ENCODE peak calls at places on chromosomes 11 and 22, in six cellular contexts. I is AG04450, Q is LNCaP clone FGC, P is AG04449, U is right cardiac atrium, L is body of pancreas. K is an unnamed sample.

GRCh38 chr11:119651802-119652584 is 77.0 kb downstream of the NECTIN1 start:
- DNase-seq in I (no peak), Q (no peak), P (no peak), U (no peak), L (peak; percentile 73), K (no peak)

GRCh38 chr11:121524233-121524631 is 71.5 kb upstream of the SORL1-AS1 start:
- DNase-seq in I (no peak), Q (no peak), P (no peak), U (no peak), L (no peak), K (no peak)

GRCh38 chr22:38744981-38745380 is 10.8 kb downstream of the SUN2 start:
- DNase-seq in I (no peak), Q (no peak), P (no peak), U (peak; percentile 6), L (no peak), K (no peak)

GRCh38 chr11:3022300-3022967 is 30.3 kb upstream of the NAP1L4 start:
- DNase-seq in I (peak; percentile 20), Q (no peak), P (peak; percentile 40), U (no peak), L (peak; percentile 35), K (no peak)

GRCh38 chr11:33830903-33831648 is 56.8 kb upstream of the FBXO3 start:
- DNase-seq in I (no peak), Q (no peak), P (no peak), U (no peak), L (no peak), K (peak; percentile 42)

GRCh38 chr11:107439586-107440201 is 17.9 kb downstream of the CWF19L2 start:
- DNase-seq in I (no peak), Q (no peak), P (no peak), U (no peak), L (no peak), K (no peak)

GRCh38 chr11:77435972-77436371 is 37.9 kb downstream of the PAK1 start:
- DNase-seq in I (no peak), Q (no peak), P (no peak), U (no peak), L (no peak), K (no peak)

GRCh38 chr11:86313793-86314192 is 11.8 kb downstream of the HIKESHI start:
- DNase-seq in I (no peak), Q (no peak), P (no peak), U (no peak), L (no peak), K (no peak)

GRCh38 chr11:106344392-106344791 is 266.9 kb downstream of the AASDHPPT start:
- DNase-seq in I (peak; percentile 53), Q (no peak), P (peak; percentile 51), U (no peak), L (no peak), K (no peak)

GRCh38 chr11:32830413-32830738 is 649 bp downstream of the PRRG4 start:
- DNase-seq in I (no peak), Q (peak; percentile 87), P (no peak), U (no peak), L (peak; percentile 80), K (no peak)

GRCh38 chr11:130551388-130551787 is 102.9 kb downstream of the ADAMTS15 start:
- DNase-seq in I (no peak), Q (no peak), P (no peak), U (no peak), L (no peak), K (no peak)

GRCh38 chr22:25193548-25193947 is 6.1 kb upstream of the CRYBB3 start:
- DNase-seq in I (no peak), Q (no peak), P (no peak), U (no peak), L (no peak), K (no peak)

GRCh38 chr11:35525501-35526175 is at the start of gene PAMR1:
- DNase-seq in I (peak; percentile 65), Q (no peak), P (no peak), U (peak; percentile 70), L (peak; percentile 43), K (no peak)

GRCh38 chr11:64251986-64252837 is 882 bp downstream of the PLCB3 start:
- DNase-seq in I (no peak), Q (no peak), P (no peak), U (peak; percentile 76), L (peak; percentile 51), K (no peak)

GRCh38 chr11:62544521-62545436 is 1.8 kb downstream of the AHNAK start:
- DNase-seq in I (no peak), Q (no peak), P (no peak), U (peak; percentile 61), L (no peak), K (no peak)

GRCh38 chr11:67264886-67265632 is 1.2 kb upstream of the GRK2 start:
- DNase-seq in I (no peak), Q (no peak), P (no peak), U (peak; percentile 11), L (no peak), K (no peak)

GRCh38 chr11:67266424-67267187 is at the start of gene GRK2:
- DNase-seq in I (no peak), Q (no peak), P (no peak), U (peak; percentile 47), L (peak; percentile 62), K (no peak)

GRCh38 chr11:67264260-67264659 is 2.0 kb upstream of the GRK2 start:
- DNase-seq in I (no peak), Q (no peak), P (no peak), U (no peak), L (no peak), K (no peak)

GRCh38 chr11:67267188-67268035 is 1.1 kb downstream of the GRK2 start:
- DNase-seq in I (no peak), Q (no peak), P (no peak), U (peak; percentile 38), L (peak; percentile 64), K (no peak)

GRCh38 chr11:67265633-67266423 is 445 bp upstream of the GRK2 start:
- DNase-seq in I (no peak), Q (no peak), P (no peak), U (peak; percentile 82), L (peak; percentile 72), K (no peak)
- H3K4me3 ChIP-seq in I (peak overlapping the region; percentile 54), Q (peak overlapping the region; percentile 45), P (peak overlapping the region; percentile 53), U (peak overlapping the region; percentile 93), L (no peak overlapping the region), K (peak overlapping the region; percentile 65)

DNA sequence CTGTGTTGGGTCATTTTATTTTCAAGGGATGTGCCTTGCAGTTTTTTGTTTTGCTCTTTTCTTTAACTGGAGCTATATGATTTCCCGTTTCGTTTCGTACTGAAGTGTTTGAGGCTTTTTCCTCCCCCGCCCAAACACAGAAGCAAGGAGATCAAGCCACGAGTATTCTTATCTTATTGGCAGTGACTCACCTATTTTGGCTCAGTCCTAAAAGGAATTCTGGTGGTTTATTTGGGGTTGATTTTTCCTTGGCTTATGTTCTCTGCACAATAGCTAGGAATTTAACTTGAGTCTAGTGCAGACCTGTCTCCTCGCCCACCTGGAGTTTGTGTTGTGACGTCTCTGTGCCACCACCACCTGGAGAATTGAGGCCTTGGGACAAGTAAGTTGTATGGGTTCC is 90.6 kb upstream of the BIRC3 start:
- DNase-seq in I (peak; percentile 24), Q (no peak), P (no peak), U (no peak), L (no peak), K (peak; percentile 25)
- H3K4me3 ChIP-seq in I (peak overlapping the region; percentile 33), Q (no peak overlapping the region), P (no peak overlapping the region), U (no peak overlapping the region), L (no peak overlapping the region), K (no peak overlapping the region)

GRCh38 chr22:41862160-41862529 is 29.2 kb downstream of the SREBF2 start:
- DNase-seq in I (no peak), Q (no peak), P (no peak), U (no peak), L (no peak), K (no peak)
- H3K4me3 ChIP-seq in I (no peak overlapping the region), Q (no peak overlapping the region), P (no peak overlapping the region), U (no peak overlapping the region), L (no peak overlapping the region), K (no peak overlapping the region)

GRCh38 chr22:17084554-17085276 is at the start of gene IL17RA:
- DNase-seq in I (peak; percentile 44), Q (peak; percentile 69), P (no peak), U (peak; percentile 91), L (peak; percentile 94), K (peak; percentile 41)

GRCh38 chr22:17086301-17086700 is 1.5 kb downstream of the IL17RA start:
- DNase-seq in I (no peak), Q (no peak), P (no peak), U (no peak), L (no peak), K (no peak)

GRCh38 chr22:17087176-17088131 is 2.7 kb downstream of the IL17RA start:
- DNase-seq in I (peak; percentile 65), Q (no peak), P (peak; percentile 58), U (no peak), L (no peak), K (no peak)

GRCh38 chr22:17085277-17086091 is 684 bp downstream of the IL17RA start:
- DNase-seq in I (no peak), Q (no peak), P (no peak), U (peak; percentile 65), L (peak; percentile 31), K (no peak)

DNA sequence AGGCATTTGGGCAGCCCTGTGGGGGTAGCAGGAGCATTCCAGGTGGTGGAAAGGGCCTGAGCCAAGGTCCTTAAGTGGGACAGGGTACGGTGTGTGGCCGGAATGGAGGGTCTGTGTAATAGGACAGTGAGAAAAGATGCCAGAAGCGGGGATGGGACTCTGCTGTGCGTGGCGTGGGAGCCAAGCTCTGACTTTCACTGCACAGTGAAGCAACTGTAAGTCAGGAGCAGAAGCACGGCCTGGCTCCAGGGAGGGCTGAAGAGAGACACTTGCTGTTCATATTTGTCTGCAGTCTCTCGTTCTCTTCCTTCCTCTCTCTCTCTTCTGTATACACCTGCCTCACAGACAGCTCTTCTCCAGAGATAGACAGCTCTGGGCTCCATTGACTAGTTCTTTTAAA is 1.9 kb downstream of the IL17RA start:
- DNase-seq in I (no peak), Q (no peak), P (no peak), U (no peak), L (no peak), K (no peak)
- H3K4me3 ChIP-seq in I (no peak overlapping the region), Q (no peak overlapping the region), P (no peak overlapping the region), U (peak overlapping the region; percentile 7), L (no peak overlapping the region), K (no peak overlapping the region)

GRCh38 chr11:78766997-78767396 is 192.3 kb upstream of the NARS2 start:
- DNase-seq in I (no peak), Q (no peak), P (no peak), U (no peak), L (no peak), K (no peak)

GRCh38 chr11:78767409-78767932 is 192.8 kb upstream of the NARS2 start:
- DNase-seq in I (no peak), Q (no peak), P (no peak), U (no peak), L (no peak), K (no peak)

GRCh38 chr11:78762105-78762504 is 187.4 kb upstream of the NARS2 start:
- DNase-seq in I (no peak), Q (no peak), P (no peak), U (no peak), L (no peak), K (no peak)

GRCh38 chr11:78764946-78765345 is 190.3 kb upstream of the NARS2 start:
- DNase-seq in I (no peak), Q (no peak), P (no peak), U (no peak), L (no peak), K (no peak)

DNA sequence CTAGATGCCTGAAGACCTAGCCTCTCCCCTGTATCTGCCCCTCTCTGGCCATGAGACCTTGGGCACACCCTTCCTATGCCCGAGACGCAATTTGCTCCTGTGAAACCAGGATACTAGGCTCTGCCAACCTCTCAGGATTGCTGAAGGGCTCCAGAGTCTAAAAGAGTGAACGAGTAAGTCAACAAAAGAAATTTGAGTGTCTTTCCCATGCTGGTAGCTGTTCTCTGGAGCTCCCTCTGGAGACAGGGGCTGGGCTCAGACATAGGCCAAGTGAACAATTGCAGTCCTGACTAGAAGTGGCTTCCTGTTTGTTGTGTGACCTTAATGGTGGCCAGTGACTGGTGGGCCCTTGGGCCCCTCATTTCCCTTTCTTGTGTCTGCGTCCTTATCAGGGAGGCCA is 189.0 kb upstream of the NARS2 start:
- DNase-seq in I (no peak), Q (no peak), P (no peak), U (no peak), L (no peak), K (no peak)
- H3K4me3 ChIP-seq in I (no peak overlapping the region), Q (no peak overlapping the region), P (no peak overlapping the region), U (no peak overlapping the region), L (no peak overlapping the region), K (no peak overlapping the region)

K was measured in kidney epithelial cell.